ENCODE peak calls at places on chromosome 22, in four cellular contexts. L is suprapubic skin, V is foreskin keratinocyte, G is MM.1S. M is an unnamed sample.

GRCh38 chr22:37655252-37655563 is 3.3 kb upstream of the PDXP start:
- DNase-seq in G (no peak), V (no peak), L (no peak), M (no peak)

GRCh38 chr22:19290400-19291217 is 910 bp downstream of the CLTCL1 start:
- DNase-seq in L (no peak), G (no peak), V (no peak), M (peak; percentile 25)

GRCh38 chr22:45881524-45881875 is 95.5 kb downstream of the WNT7B start:
- DNase-seq in G (no peak), V (no peak), L (no peak), M (no peak)

GRCh38 chr22:17814084-17814483 is 39.8 kb upstream of the BID start:
- DNase-seq in L (no peak), G (no peak), V (no peak), M (no peak)

GRCh38 chr22:19869497-19870152 is 15.0 kb upstream of the GNB1L start:
- DNase-seq in V (no peak), L (peak; percentile 43), G (no peak), M (no peak)

GRCh38 chr22:20111045-20111688 is 4.7 kb upstream of the RANBP1 start:
- DNase-seq in G (no peak), V (no peak), L (no peak), M (no peak)

GRCh38 chr22:25069758-25070461 is 117.4 kb downstream of the KIAA1671 start:
- DNase-seq in G (no peak), L (no peak), V (no peak), M (peak; percentile 28)

GRCh38 chr22:45709866-45710265 is 38.2 kb downstream of the ATXN10 start:
- DNase-seq in L (no peak), V (no peak), G (no peak), M (no peak)

GRCh38 chr22:48758905-48759875 is 1068.5 kb downstream of the BRD1 start:
- DNase-seq in V (no peak), G (no peak), L (peak; percentile 26), M (no peak)

GRCh38 chr22:32326647-32327046 is 31.0 kb upstream of the RFPL3 start:
- DNase-seq in L (no peak), G (no peak), V (no peak), M (no peak)

GRCh38 chr22:49022816-49023160 is 804.9 kb downstream of the BRD1 start:
- DNase-seq in G (no peak), L (no peak), V (no peak), M (no peak)

GRCh38 chr22:32444068-32444467 is 20.2 kb downstream of the BPIFC start:
- DNase-seq in V (no peak), G (peak; percentile 71), L (no peak), M (no peak)

GRCh38 chr22:25353516-25354445 is 134.3 kb downstream of the CRYBB2 start:
- DNase-seq in L (peak; percentile 44), V (no peak), G (no peak), M (no peak)

GRCh38 chr22:37633693-37634504 is 5.6 kb upstream of the SH3BP1 start:
- DNase-seq in G (no peak), L (peak; percentile 91), V (no peak), M (peak; percentile 85)

GRCh38 chr22:28967969-28968368 is 84.6 kb downstream of the ZNRF3 start:
- DNase-seq in V (no peak), L (no peak), G (no peak), M (no peak)

GRCh38 chr22:28983788-28984441 is 77.7 kb downstream of the C22orf31 start:
- DNase-seq in G (no peak), V (no peak), L (no peak), M (no peak)

GRCh38 chr22:45908961-45909360 is 68.0 kb downstream of the WNT7B start:
- DNase-seq in G (no peak), V (no peak), L (no peak), M (no peak)

GRCh38 chr22:19483481-19484244 is 3.9 kb downstream of the CDC45 start:
- DNase-seq in V (peak; percentile 40), L (no peak), G (no peak), M (no peak)

GRCh38 chr22:42280836-42281235 is 10.4 kb upstream of the TCF20 start:
- DNase-seq in V (no peak), G (no peak), L (peak; percentile 42), M (no peak)

GRCh38 chr22:27632451-27633295 is 168.9 kb downstream of the MN1 start:
- DNase-seq in G (no peak), V (no peak), L (no peak), M (peak; percentile 74)

GRCh38 chr22:17172172-17172833 is 13.2 kb upstream of the HDHD5 start:
- DNase-seq in L (no peak), G (no peak), V (peak; percentile 21), M (peak; percentile 20)

GRCh38 chr22:46686221-46686872 is 51.7 kb downstream of the CERK start:
- DNase-seq in G (no peak), V (no peak), L (no peak), M (no peak)

GRCh38 chr22:33842421-33843094 is 77.7 kb downstream of the LARGE1 start:
- DNase-seq in G (peak; percentile 91), V (no peak), L (no peak), M (no peak)

GRCh38 chr22:27627901-27628300 is 173.7 kb downstream of the MN1 start:
- DNase-seq in L (no peak), V (no peak), G (no peak), M (no peak)

GRCh38 chr22:42944409-42944808 is 70.5 kb downstream of the PACSIN2 start:
- DNase-seq in L (no peak), G (no peak), V (no peak), M (no peak)

GRCh38 chr22:41285441-41285819 is 557 bp downstream of the RANGAP1 start:
- DNase-seq in G (peak; percentile 67), V (peak; percentile 70), L (peak; percentile 76), M (peak; percentile 50)

GRCh38 chr22:42931421-42932196 is 74.5 kb upstream of the ARFGAP3 start:
- DNase-seq in V (no peak), L (no peak), G (no peak), M (no peak)

GRCh38 chr22:24807284-24807950 is 1.4 kb downstream of the SGSM1 start:
- DNase-seq in V (no peak), G (no peak), L (no peak), M (peak; percentile 15)

GRCh38 chr22:28800308-28801041 is at the start of gene XBP1:
- DNase-seq in L (peak; percentile 96), V (peak; percentile 79), G (peak; percentile 96), M (peak; percentile 93)

GRCh38 chr22:45896153-45896951 is 80.6 kb downstream of the WNT7B start:
- DNase-seq in V (peak; percentile 61), G (no peak), L (no peak), M (no peak)

GRCh38 chr22:26482171-26482570 is 1.4 kb downstream of the HPS4 start:
- DNase-seq in G (no peak), L (no peak), V (no peak), M (no peak)

GRCh38 chr22:28006271-28006670 is 87.2 kb upstream of the PITPNB start:
- DNase-seq in G (no peak), L (no peak), V (no peak), M (no peak)

GRCh38 chr22:28299329-28299728 is 380.3 kb upstream of the PITPNB start:
- DNase-seq in V (no peak), L (no peak), G (no peak), M (no peak)

GRCh38 chr22:17120711-17121234 is 387 bp downstream of the TMEM121B start:
- DNase-seq in V (no peak), G (no peak), L (no peak), M (peak; percentile 56)

GRCh38 chr22:11325767-11326166 is 4202.2 kb upstream of the OR11H1 start:
- DNase-seq in V (no peak), G (no peak), L (no peak), M (no peak)

GRCh38 chr22:22394589-22394988 is 114.0 kb downstream of the ZNF280B start:
- DNase-seq in V (no peak), L (no peak), G (peak; percentile 73), M (no peak)
- TF ChIP-seq CTCF in V (no peak), L (no peak), G (peak; percentile 16), M (no peak)

GRCh38 chr22:38927033-38927789 is 30.2 kb upstream of the APOBEC3A start:
- DNase-seq in G (peak; percentile 71), L (peak; percentile 78), V (no peak), M (peak; percentile 80)
- TF ChIP-seq CTCF in G (peak; percentile 52), L (no peak), V (peak; percentile 60), M (peak; percentile 68)

GRCh38 chr22:29997516-29997915 is 82.7 kb upstream of the HORMAD2 start:
- DNase-seq in G (no peak), V (no peak), L (no peak), M (no peak)

GRCh38 chr22:30001459-30001858 is 78.8 kb upstream of the HORMAD2 start:
- DNase-seq in G (no peak), V (no peak), L (no peak), M (no peak)

GRCh38 chr22:29994941-29995340 is 85.3 kb upstream of the HORMAD2 start:
- DNase-seq in G (no peak), V (no peak), L (no peak), M (no peak)

GRCh38 chr22:30000566-30000965 is 79.7 kb upstream of the HORMAD2 start:
- DNase-seq in G (no peak), V (no peak), L (no peak), M (no peak)

DNA sequence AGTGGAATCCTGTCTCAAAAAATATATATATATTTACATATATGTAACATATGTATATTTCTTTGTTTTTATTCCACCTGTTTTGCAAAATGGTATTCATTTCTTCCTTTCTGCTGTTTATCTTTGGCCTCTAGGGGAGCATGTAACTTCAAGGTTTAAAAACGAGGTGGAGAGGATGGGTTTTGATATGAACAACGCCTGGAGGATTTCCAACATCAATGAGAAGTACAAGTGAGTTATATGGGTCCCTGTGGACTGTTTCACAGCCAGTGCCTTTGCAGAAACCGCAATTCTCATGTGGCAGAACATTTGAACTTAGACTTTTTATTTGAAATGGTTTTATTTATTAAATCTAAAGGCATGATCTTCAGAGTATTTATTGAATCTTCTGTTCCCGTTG is 81.6 kb upstream of the HORMAD2 start:
- DNase-seq in V (no peak), G (no peak), L (no peak), M (no peak)
- TF ChIP-seq CTCF in V (no peak), G (peak; percentile 15), L (no peak), M (no peak)

DNA sequence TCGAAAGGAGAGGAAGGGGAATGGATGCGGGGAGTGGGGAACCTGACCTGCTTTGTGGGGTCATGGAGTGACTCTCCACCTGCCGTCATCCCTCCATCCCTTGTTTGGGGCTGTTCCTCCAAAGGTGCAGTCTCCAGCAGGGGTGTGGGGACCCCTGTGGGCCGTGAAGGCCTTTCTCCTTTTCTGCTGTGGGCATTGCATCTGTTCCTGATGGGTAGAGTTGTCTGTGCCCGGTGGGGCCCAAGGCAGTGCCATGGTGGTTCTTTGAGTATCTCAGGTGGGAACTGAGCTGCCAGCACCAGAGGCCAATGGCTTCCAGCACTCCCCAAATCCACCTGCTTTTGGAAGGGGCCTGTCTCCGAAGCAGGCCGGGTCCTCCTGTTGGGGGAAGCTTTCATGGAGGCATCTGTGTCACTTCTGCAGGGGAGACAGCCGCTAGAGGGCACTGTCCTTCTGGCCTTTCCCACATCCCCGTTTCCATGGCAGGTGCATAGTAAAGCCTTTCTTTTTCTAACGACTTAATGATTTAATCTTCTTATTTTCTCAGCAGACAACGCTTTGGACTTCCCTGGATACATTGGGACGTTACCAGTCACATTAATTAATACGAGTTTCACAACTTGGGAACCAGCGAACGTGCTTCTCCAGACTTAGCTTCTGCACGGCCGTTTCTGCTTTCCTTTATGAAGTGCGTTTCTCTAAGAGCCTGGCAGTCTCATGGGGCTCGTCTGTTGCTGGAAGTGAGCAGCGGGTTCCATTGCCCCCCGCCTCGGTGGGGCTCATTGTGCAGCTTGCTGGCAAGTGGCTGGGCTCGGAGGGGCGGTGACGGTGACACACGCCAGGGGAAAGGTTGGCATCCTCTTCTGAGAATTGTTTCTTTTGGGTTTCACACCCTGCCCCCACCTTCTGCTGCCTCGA is 57.1 kb downstream of the PARVB start:
- DNase-seq in L (no peak), G (peak; percentile 53), V (no peak), M (peak; percentile 81)
- TF ChIP-seq CTCF in L (peak; percentile 46), G (peak; percentile 89), V (peak; percentile 85), M (peak; percentile 90)

GRCh38 chr22:50267591-50268390 is 2.4 kb downstream of the MAPK11 start:
- DNase-seq in L (no peak), V (no peak), G (no peak), M (no peak)
- TF ChIP-seq CTCF in L (no peak), V (peak; percentile 40), G (no peak), M (no peak)